ENCODE peak calls at places on chromosomes 5 and 9, in six cellular contexts. One of them, this sample, is unnamed. For H3K36me3, the result is how much of the 10 kb centered on the place peaks cover.

GRCh38 chr9:68482548-68482947 is 58.1 kb downstream of the TMEM252 start:
- DNase-seq in brain microvascular endothelial cell: no peak
- DNase-seq in tibial artery: no peak
- DNase-seq in right atrium auricular region: no peak
- DNase-seq in testis: no peak
- DNase-seq in tibial nerve: no peak
- DNase-seq in this sample: no peak

GRCh38 chr9:116198344-116198743 is 44.8 kb downstream of the PAPPA start:
- DNase-seq in right atrium auricular region: no peak
- DNase-seq in tibial artery: no peak
- DNase-seq in testis: no peak
- DNase-seq in tibial nerve: no peak
- DNase-seq in brain microvascular endothelial cell: no peak
- DNase-seq in this sample: no peak

GRCh38 chr9:10059044-10059443 is 553.8 kb downstream of the PTPRD start:
- DNase-seq in right atrium auricular region: no peak
- DNase-seq in brain microvascular endothelial cell: no peak
- DNase-seq in tibial nerve: no peak
- DNase-seq in testis: no peak
- DNase-seq in tibial artery: no peak
- DNase-seq in this sample: peak

GRCh38 chr5:10695055-10695649 is 65.9 kb downstream of the DAP start:
- DNase-seq in right atrium auricular region: peak
- DNase-seq in brain microvascular endothelial cell: peak
- DNase-seq in tibial artery: peak
- DNase-seq in tibial nerve: peak
- DNase-seq in testis: peak
- DNase-seq in this sample: peak

GRCh38 chr5:91179018-91179417 is 204.1 kb downstream of the ARRDC3 start:
- DNase-seq in tibial artery: no peak
- DNase-seq in brain microvascular endothelial cell: no peak
- DNase-seq in testis: no peak
- DNase-seq in right atrium auricular region: no peak
- DNase-seq in tibial nerve: no peak
- DNase-seq in this sample: no peak

GRCh38 chr5:157903117-157903450 is 44.1 kb upstream of the CLINT1 start:
- DNase-seq in brain microvascular endothelial cell: no peak
- DNase-seq in testis: no peak
- DNase-seq in tibial nerve: no peak
- DNase-seq in tibial artery: no peak
- DNase-seq in right atrium auricular region: no peak
- DNase-seq in this sample: no peak

GRCh38 chr5:65623482-65623881 is 651 bp downstream of the TRIM23 start:
- DNase-seq in tibial nerve: no peak
- DNase-seq in right atrium auricular region: no peak
- DNase-seq in testis: no peak
- DNase-seq in tibial artery: no peak
- DNase-seq in brain microvascular endothelial cell: no peak
- DNase-seq in this sample: no peak

GRCh38 chr9:102587231-102587630 is 407.9 kb upstream of the CYLC2 start:
- DNase-seq in tibial artery: no peak
- DNase-seq in testis: no peak
- DNase-seq in tibial nerve: no peak
- DNase-seq in brain microvascular endothelial cell: no peak
- DNase-seq in right atrium auricular region: no peak
- DNase-seq in this sample: no peak

GRCh38 chr9:92911496-92912475 is 33.9 kb upstream of the ZNF484 start:
- DNase-seq in brain microvascular endothelial cell: no peak
- DNase-seq in tibial artery: peak
- DNase-seq in tibial nerve: no peak
- DNase-seq in right atrium auricular region: no peak
- DNase-seq in testis: peak
- DNase-seq in this sample: peak

GRCh38 chr5:175849153-175849552 is 22.2 kb upstream of the CPLX2 start:
- DNase-seq in brain microvascular endothelial cell: no peak
- DNase-seq in tibial nerve: no peak
- DNase-seq in testis: no peak
- DNase-seq in tibial artery: no peak
- DNase-seq in right atrium auricular region: no peak
- DNase-seq in this sample: no peak

GRCh38 chr5:158302029-158302428 is 443.1 kb upstream of the CLINT1 start:
- DNase-seq in brain microvascular endothelial cell: no peak
- DNase-seq in testis: no peak
- DNase-seq in right atrium auricular region: no peak
- DNase-seq in tibial nerve: no peak
- DNase-seq in tibial artery: no peak
- DNase-seq in this sample: no peak

GRCh38 chr5:135073771-135074345 is 39.8 kb upstream of the PITX1 start:
- DNase-seq in tibial artery: no peak
- DNase-seq in tibial nerve: no peak
- DNase-seq in testis: no peak
- DNase-seq in right atrium auricular region: no peak
- DNase-seq in brain microvascular endothelial cell: peak
- DNase-seq in this sample: peak

GRCh38 chr5:175814676-175815075 is 56.7 kb upstream of the CPLX2 start:
- DNase-seq in tibial artery: no peak
- DNase-seq in testis: no peak
- DNase-seq in tibial nerve: no peak
- DNase-seq in right atrium auricular region: no peak
- DNase-seq in brain microvascular endothelial cell: peak
- DNase-seq in this sample: no peak

GRCh38 chr9:136228107-136228875 is 17.3 kb downstream of the QSOX2 start:
- DNase-seq in tibial artery: no peak
- DNase-seq in brain microvascular endothelial cell: peak
- DNase-seq in tibial nerve: no peak
- DNase-seq in right atrium auricular region: no peak
- DNase-seq in testis: no peak
- DNase-seq in this sample: no peak

GRCh38 chr5:131209506-131210191 is 38.9 kb downstream of the LYRM7 start:
- DNase-seq in tibial nerve: no peak
- DNase-seq in tibial artery: no peak
- DNase-seq in right atrium auricular region: no peak
- DNase-seq in brain microvascular endothelial cell: no peak
- DNase-seq in testis: no peak
- DNase-seq in this sample: no peak

GRCh38 chr5:55039843-55040242 is 15.8 kb downstream of the GZMK start:
- DNase-seq in tibial nerve: no peak
- DNase-seq in right atrium auricular region: no peak
- DNase-seq in brain microvascular endothelial cell: no peak
- DNase-seq in testis: no peak
- DNase-seq in tibial artery: no peak
- DNase-seq in this sample: no peak

GRCh38 chr9:18238254-18238653 is 235.7 kb upstream of the ADAMTSL1 start:
- DNase-seq in testis: no peak
- DNase-seq in brain microvascular endothelial cell: peak
- DNase-seq in tibial nerve: no peak
- DNase-seq in tibial artery: no peak
- DNase-seq in right atrium auricular region: no peak
- DNase-seq in this sample: peak

GRCh38 chr5:58294598-58295298 is 165.1 kb downstream of the PLK2 start:
- DNase-seq in brain microvascular endothelial cell: peak
- DNase-seq in tibial nerve: no peak
- DNase-seq in right atrium auricular region: no peak
- DNase-seq in testis: no peak
- DNase-seq in tibial artery: no peak
- DNase-seq in this sample: no peak

GRCh38 chr5:177495243-177496060 is 2.0 kb downstream of the PDLIM7 start:
- DNase-seq in testis: peak
- DNase-seq in tibial artery: peak
- DNase-seq in tibial nerve: no peak
- DNase-seq in right atrium auricular region: peak
- DNase-seq in brain microvascular endothelial cell: peak
- DNase-seq in this sample: peak

GRCh38 chr9:131193051-131193450 is 67.7 kb downstream of the NUP214 start:
- DNase-seq in testis: no peak
- DNase-seq in tibial artery: no peak
- DNase-seq in brain microvascular endothelial cell: no peak
- DNase-seq in right atrium auricular region: no peak
- DNase-seq in tibial nerve: no peak
- DNase-seq in this sample: no peak

GRCh38 chr5:160835818-160836528 is 16.0 kb downstream of the ATP10B start:
- DNase-seq in brain microvascular endothelial cell: no peak
- DNase-seq in tibial artery: no peak
- DNase-seq in tibial nerve: no peak
- DNase-seq in testis: no peak
- DNase-seq in right atrium auricular region: no peak
- DNase-seq in this sample: no peak

GRCh38 chr9:22405869-22406659 is 40.6 kb upstream of the DMRTA1 start:
- DNase-seq in tibial artery: no peak
- DNase-seq in testis: no peak
- DNase-seq in brain microvascular endothelial cell: no peak
- DNase-seq in tibial nerve: no peak
- DNase-seq in right atrium auricular region: no peak
- DNase-seq in this sample: no peak

GRCh38 chr5:95846554-95847260 is 24.2 kb upstream of the GLRX start:
- DNase-seq in brain microvascular endothelial cell: peak
- DNase-seq in right atrium auricular region: peak
- DNase-seq in testis: peak
- DNase-seq in tibial artery: peak
- DNase-seq in tibial nerve: peak
- DNase-seq in this sample: peak

GRCh38 chr9:98226968-98227367 is 28.5 kb downstream of the TBC1D2 start:
- DNase-seq in brain microvascular endothelial cell: no peak
- DNase-seq in tibial artery: no peak
- DNase-seq in testis: no peak
- DNase-seq in right atrium auricular region: no peak
- DNase-seq in tibial nerve: no peak
- DNase-seq in this sample: no peak

GRCh38 chr5:11528720-11529119 is 375.5 kb downstream of the CTNND2 start:
- DNase-seq in tibial nerve: no peak
- DNase-seq in tibial artery: no peak
- DNase-seq in brain microvascular endothelial cell: no peak
- DNase-seq in right atrium auricular region: no peak
- DNase-seq in testis: no peak
- DNase-seq in this sample: peak

GRCh38 chr9:7212101-7212500 is 454.3 kb downstream of the KDM4C start:
- DNase-seq in tibial nerve: no peak
- DNase-seq in tibial artery: no peak
- DNase-seq in testis: no peak
- DNase-seq in right atrium auricular region: no peak
- DNase-seq in brain microvascular endothelial cell: no peak
- DNase-seq in this sample: no peak

GRCh38 chr5:143349127-143349526 is 54.4 kb downstream of the NR3C1 start:
- DNase-seq in tibial artery: no peak
- DNase-seq in brain microvascular endothelial cell: no peak
- DNase-seq in tibial nerve: no peak
- DNase-seq in testis: no peak
- DNase-seq in right atrium auricular region: no peak
- DNase-seq in this sample: no peak

GRCh38 chr5:143350790-143351603 is 52.5 kb downstream of the NR3C1 start:
- DNase-seq in right atrium auricular region: no peak
- DNase-seq in brain microvascular endothelial cell: peak
- DNase-seq in tibial artery: no peak
- DNase-seq in tibial nerve: no peak
- DNase-seq in testis: no peak
- DNase-seq in this sample: peak

GRCh38 chr5:143350341-143350740 is 53.1 kb downstream of the NR3C1 start:
- DNase-seq in brain microvascular endothelial cell: no peak
- DNase-seq in right atrium auricular region: no peak
- DNase-seq in testis: no peak
- DNase-seq in tibial nerve: no peak
- DNase-seq in tibial artery: no peak
- DNase-seq in this sample: no peak

GRCh38 chr5:143345671-143346440 is 57.6 kb downstream of the NR3C1 start:
- DNase-seq in testis: no peak
- DNase-seq in tibial artery: no peak
- DNase-seq in right atrium auricular region: no peak
- DNase-seq in tibial nerve: no peak
- DNase-seq in brain microvascular endothelial cell: no peak
- DNase-seq in this sample: no peak

DNA sequence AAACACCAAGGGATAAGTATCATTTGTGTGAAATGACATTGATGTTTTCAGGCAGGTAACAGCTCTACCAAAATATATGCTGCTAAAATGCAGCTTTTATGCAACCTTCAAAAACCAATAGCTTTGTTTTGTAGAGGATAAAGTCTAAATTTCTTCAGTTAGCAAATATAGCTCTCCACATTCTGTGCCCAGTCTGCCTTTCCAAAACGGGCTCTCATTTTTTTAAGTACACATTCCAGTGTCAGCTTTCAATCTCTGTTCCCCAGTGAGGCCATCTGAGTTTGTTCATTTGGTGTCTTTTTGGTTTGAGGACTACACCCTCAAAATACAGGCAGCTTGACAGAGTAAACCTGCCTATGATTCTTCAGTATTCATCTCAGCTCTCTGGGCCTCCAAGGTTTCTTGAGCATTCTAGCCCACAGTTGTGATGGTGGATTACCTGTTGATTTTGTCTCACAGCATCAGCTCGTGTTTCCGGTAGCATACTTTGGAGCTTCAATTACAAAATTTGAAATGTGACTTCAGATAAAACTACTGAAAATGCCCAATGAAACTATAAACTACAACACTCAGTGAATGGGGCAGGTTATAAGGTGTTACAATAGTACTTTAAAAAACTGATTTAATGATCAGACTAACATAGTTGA is 55.7 kb downstream of the NR3C1 start:
- DNase-seq in brain microvascular endothelial cell: no peak
- DNase-seq in right atrium auricular region: no peak
- DNase-seq in tibial nerve: no peak
- DNase-seq in testis: no peak
- DNase-seq in tibial artery: no peak
- DNase-seq in this sample: no peak
- H3K36me3 ChIP-seq in brain microvascular endothelial cell: under half
- H3K36me3 ChIP-seq in right atrium auricular region: under half
- H3K36me3 ChIP-seq in tibial nerve: under half
- H3K36me3 ChIP-seq in testis: under half
- H3K36me3 ChIP-seq in tibial artery: under half
- H3K36me3 ChIP-seq in this sample: under half

DNA sequence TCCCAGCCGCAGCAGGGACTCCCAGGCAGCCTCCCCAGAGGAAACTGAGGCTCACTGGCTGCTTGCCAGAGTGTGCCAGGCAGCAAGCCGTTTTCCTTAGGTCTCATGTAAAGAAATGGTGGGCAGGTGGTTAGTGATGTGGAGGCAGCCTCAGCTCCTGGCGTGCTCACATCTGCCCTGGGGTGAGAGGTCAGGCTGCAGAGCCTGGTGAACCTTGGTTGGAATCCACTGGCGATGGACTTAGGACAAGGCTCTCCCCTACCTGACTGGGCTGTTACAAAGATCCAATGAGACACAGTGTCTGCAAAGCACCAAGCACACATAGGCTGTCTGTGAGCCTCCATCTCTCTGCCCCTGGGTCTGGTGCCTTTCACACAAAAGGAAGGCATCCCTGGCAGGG is 30.9 kb downstream of the LHX6 start:
- DNase-seq in tibial nerve: no peak
- DNase-seq in right atrium auricular region: no peak
- DNase-seq in testis: no peak
- DNase-seq in brain microvascular endothelial cell: no peak
- DNase-seq in tibial artery: no peak
- DNase-seq in this sample: no peak
- H3K36me3 ChIP-seq in tibial nerve: under half
- H3K36me3 ChIP-seq in right atrium auricular region: under half
- H3K36me3 ChIP-seq in testis: under half
- H3K36me3 ChIP-seq in brain microvascular endothelial cell: under half
- H3K36me3 ChIP-seq in tibial artery: under half
- H3K36me3 ChIP-seq in this sample: under half

GRCh38 chr5:876398-877365 is 15.9 kb downstream of the BRD9 start:
- DNase-seq in tibial nerve: no peak
- DNase-seq in right atrium auricular region: no peak
- DNase-seq in tibial artery: no peak
- DNase-seq in brain microvascular endothelial cell: no peak
- DNase-seq in testis: no peak
- DNase-seq in this sample: no peak
- H3K36me3 ChIP-seq in tibial nerve: half or more
- H3K36me3 ChIP-seq in right atrium auricular region: half or more
- H3K36me3 ChIP-seq in tibial artery: half or more
- H3K36me3 ChIP-seq in brain microvascular endothelial cell: half or more
- H3K36me3 ChIP-seq in testis: under half
- H3K36me3 ChIP-seq in this sample: under half

GRCh38 chr9:128494743-128495124 is 9.8 kb upstream of the GLE1 start:
- DNase-seq in testis: no peak
- DNase-seq in tibial nerve: no peak
- DNase-seq in brain microvascular endothelial cell: no peak
- DNase-seq in tibial artery: no peak
- DNase-seq in right atrium auricular region: no peak
- DNase-seq in this sample: no peak
- H3K36me3 ChIP-seq in testis: under half
- H3K36me3 ChIP-seq in tibial nerve: half or more
- H3K36me3 ChIP-seq in brain microvascular endothelial cell: half or more
- H3K36me3 ChIP-seq in tibial artery: half or more
- H3K36me3 ChIP-seq in right atrium auricular region: under half
- H3K36me3 ChIP-seq in this sample: under half